ENCODE peak calls at places on chromosome 9, in six cellular contexts. V, X, T, P, R and H are unnamed samples.

GRCh38 chr9:94156549-94157407 is 72.5 kb downstream of the PTPDC1 start:
- DNase-seq in V (no peak), X (peak), T (no peak), R (peak), P (peak), H (no peak)

GRCh38 chr9:85703398-85703797 is 38.4 kb downstream of the AGTPBP1 start:
- DNase-seq in P (no peak), R (no peak), T (no peak), V (no peak), X (no peak), H (no peak)

GRCh38 chr9:126956929-126957686 is 42.5 kb downstream of the RALGPS1 start:
- DNase-seq in P (peak), T (peak), X (no peak), V (no peak), R (no peak), H (no peak)

GRCh38 chr9:126703330-126704156 is 89.8 kb downstream of the LMX1B start:
- DNase-seq in P (no peak), V (peak), R (peak), X (no peak), T (no peak), H (no peak)

GRCh38 chr9:86600291-86600690 is 246.1 kb upstream of the TUT7 start:
- DNase-seq in V (no peak), X (no peak), R (no peak), T (no peak), P (no peak), H (no peak)

GRCh38 chr9:113634597-113635515 is 171.3 kb downstream of the RGS3 start:
- DNase-seq in R (peak), T (no peak), V (no peak), X (no peak), P (no peak), H (no peak)

GRCh38 chr9:98147582-98147981 is 28.6 kb upstream of the TRIM14 start:
- DNase-seq in X (no peak), P (no peak), V (no peak), R (no peak), T (no peak), H (no peak)

GRCh38 chr9:33311953-33312352 is 21.6 kb downstream of the NFX1 start:
- DNase-seq in P (no peak), V (no peak), X (no peak), R (no peak), T (no peak), H (no peak)

GRCh38 chr9:34994429-34995287 is 5.1 kb downstream of the DNAJB5 start:
- DNase-seq in T (peak), V (no peak), R (no peak), P (no peak), X (peak), H (no peak)

GRCh38 chr9:101639785-101640437 is 45.1 kb upstream of the PPP3R2 start:
- DNase-seq in P (no peak), T (no peak), R (no peak), V (no peak), X (no peak), H (no peak)

GRCh38 chr9:89491688-89492087 is 6.2 kb downstream of the SEMA4D start:
- DNase-seq in P (no peak), X (peak), R (no peak), V (peak), T (no peak), H (no peak)

GRCh38 chr9:106478312-106479099 is 384.5 kb upstream of the ZNF462 start:
- DNase-seq in T (no peak), X (no peak), R (no peak), P (no peak), V (no peak), H (no peak)

GRCh38 chr9:133787749-133788015 is 49.5 kb upstream of the SARDH start:
- DNase-seq in P (no peak), T (peak), V (peak), R (no peak), X (peak), H (peak)

GRCh38 chr9:137305060-137305787 is 3.2 kb upstream of the NRARP start:
- DNase-seq in T (peak), R (no peak), X (peak), V (no peak), P (no peak), H (peak)

GRCh38 chr9:3181049-3181953 is 337.4 kb upstream of the PUM3 start:
- DNase-seq in X (peak), P (peak), V (peak), T (peak), R (no peak), H (peak)

GRCh38 chr9:127589955-127590370 is 22.1 kb upstream of the STXBP1 start:
- DNase-seq in R (peak), V (no peak), P (peak), X (peak), T (peak), H (no peak)

GRCh38 chr9:136674786-136675349 is 12.2 kb downstream of the EGFL7 start:
- DNase-seq in T (no peak), R (no peak), P (no peak), V (no peak), X (peak), H (no peak)

GRCh38 chr9:134175808-134176598 is 11.6 kb upstream of the RNU6ATAC start:
- DNase-seq in P (no peak), T (no peak), R (no peak), X (no peak), V (no peak), H (no peak)

GRCh38 chr9:138098908-138099791 is 221.6 kb downstream of the CACNA1B start:
- DNase-seq in V (no peak), T (peak), R (no peak), P (peak), X (peak), H (no peak)

GRCh38 chr9:111731916-111732315 is 62.8 kb downstream of the SHOC1 start:
- DNase-seq in X (no peak), V (no peak), P (no peak), R (no peak), T (no peak), H (no peak)

GRCh38 chr9:21155501-21155900 is 11.0 kb downstream of the IFNA21 start:
- DNase-seq in X (no peak), P (no peak), R (no peak), T (no peak), V (no peak), H (no peak)

GRCh38 chr9:128882677-128883590 is 1.0 kb downstream of the LRRC8A start:
- DNase-seq in V (no peak), X (no peak), R (no peak), T (no peak), P (no peak), H (no peak)

GRCh38 chr9:90393355-90394152 is 249.1 kb downstream of the DIRAS2 start:
- DNase-seq in P (no peak), X (no peak), R (no peak), T (no peak), V (no peak), H (no peak)

GRCh38 chr9:89475891-89476440 is 21.9 kb downstream of the SEMA4D start:
- DNase-seq in X (no peak), T (no peak), V (no peak), P (no peak), R (peak), H (no peak)

GRCh38 chr9:13113201-13113600 is 166.3 kb downstream of the MPDZ start:
- DNase-seq in X (no peak), V (no peak), R (no peak), T (no peak), P (no peak), H (no peak)

GRCh38 chr9:132068604-132069003 is 11.1 kb downstream of the MED27 start:
- DNase-seq in R (no peak), X (no peak), P (no peak), V (no peak), T (no peak), H (no peak)

GRCh38 chr9:27407491-27407890 is 110.5 kb upstream of the EQTN start:
- DNase-seq in R (no peak), T (no peak), P (no peak), V (no peak), X (no peak), H (no peak)

GRCh38 chr9:70133253-70134208 is 89.9 kb downstream of the MAMDC2 start:
- DNase-seq in R (no peak), V (no peak), X (no peak), T (no peak), P (no peak), H (no peak)

GRCh38 chr9:130206579-130206978 is 34.4 kb downstream of the NCS1 start:
- DNase-seq in T (no peak), V (no peak), P (no peak), R (peak), X (no peak), H (no peak)

GRCh38 chr9:80932181-80932580 is 757.2 kb downstream of the TLE1 start:
- DNase-seq in X (no peak), T (no peak), V (no peak), R (no peak), P (no peak), H (no peak)

GRCh38 chr9:129617167-129617566 is 3.7 kb downstream of the C9orf50 start:
- DNase-seq in T (no peak), P (no peak), V (no peak), X (no peak), R (no peak), H (no peak)

GRCh38 chr9:270657-271237 is 56.1 kb downstream of the DOCK8 start:
- DNase-seq in P (no peak), T (no peak), X (no peak), R (no peak), V (no peak), H (no peak)

GRCh38 chr9:20319641-20320337 is 302.5 kb downstream of the MLLT3 start:
- DNase-seq in V (no peak), X (no peak), T (no peak), R (no peak), P (no peak), H (no peak)

GRCh38 chr9:113471143-113471542 is 7.6 kb downstream of the RGS3 start:
- DNase-seq in X (no peak), R (no peak), T (peak), V (no peak), P (no peak), H (no peak)

GRCh38 chr9:6759114-6759977 is 1.6 kb downstream of the KDM4C start:
- DNase-seq in T (no peak), P (no peak), R (no peak), X (peak), V (no peak), H (peak)

GRCh38 chr9:134389659-134390058 is 63.4 kb downstream of the RXRA start:
- DNase-seq in P (no peak), V (no peak), R (no peak), X (no peak), T (no peak), H (no peak)

GRCh38 chr9:108535526-108535925 is 320.3 kb downstream of the ACTL7B start:
- DNase-seq in T (no peak), P (no peak), R (no peak), V (no peak), X (no peak), H (peak)

GRCh38 chr9:91515074-91515687 is 91.5 kb upstream of the NFIL3 start:
- DNase-seq in X (peak), T (no peak), R (no peak), P (no peak), V (no peak), H (no peak)

GRCh38 chr9:121282309-121283071 is 14.5 kb downstream of the GSN start:
- DNase-seq in X (peak), T (no peak), R (peak), V (no peak), P (peak), H (no peak)
- TF ChIP-seq POLR2A in X (no peak), T (no peak), R (no peak), V (no peak), P (no peak), H (no peak)

GRCh38 chr9:75235632-75236031 is 147.3 kb downstream of the OSTF1 start:
- DNase-seq in P (no peak), T (no peak), V (no peak), X (peak), R (no peak), H (no peak)
- TF ChIP-seq POLR2AphosphoS5 in P (no peak), T (no peak), V (no peak), X (no peak), R (no peak), H (no peak)

DNA sequence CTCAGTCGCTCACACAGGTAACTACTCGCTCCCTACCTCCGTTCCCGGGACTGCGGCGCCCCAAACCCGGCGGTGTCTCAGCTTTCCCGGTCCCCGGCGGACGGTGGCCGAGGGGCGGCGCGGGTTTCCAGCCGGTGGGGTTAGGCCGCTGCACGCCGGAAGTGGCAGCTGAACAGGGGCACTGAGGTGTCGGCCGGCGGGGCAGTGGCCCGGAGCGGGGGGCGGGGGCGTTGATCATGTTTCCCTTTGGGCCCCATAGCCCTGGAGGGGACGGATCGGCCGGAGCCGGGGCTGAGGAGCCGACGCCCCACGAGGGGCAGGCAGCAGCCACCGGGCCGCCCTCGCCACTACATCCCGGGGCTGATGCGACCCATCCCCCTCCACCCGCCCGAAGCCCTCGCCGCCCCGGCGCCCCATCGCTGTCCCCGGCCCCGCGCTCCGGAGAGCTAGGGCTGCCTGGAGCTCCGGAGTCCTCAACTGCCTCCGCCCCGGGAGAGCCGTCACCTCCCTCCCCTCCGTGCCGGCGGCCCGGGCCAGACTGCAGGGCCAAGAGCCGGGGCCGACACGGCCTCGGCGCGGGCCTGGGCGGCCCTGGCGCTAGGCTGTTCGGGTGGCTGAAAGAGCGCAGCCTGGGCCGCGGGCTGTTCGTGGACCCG is at the start of gene DCAF10:
- DNase-seq in X (peak), P (peak), R (peak), T (peak), V (peak), H (peak)
- TF ChIP-seq POLR2A in X (peak), P (peak), R (peak), T (peak), V (peak), H (peak)

GRCh38 chr9:135506327-135507103 is 6.0 kb downstream of the MRPS2 start:
- DNase-seq in R (peak), V (no peak), T (peak), P (no peak), X (no peak), H (no peak)
- TF ChIP-seq POLR2AphosphoS5 in R (no peak), V (no peak), T (no peak), P (no peak), X (no peak), H (no peak)

DNA sequence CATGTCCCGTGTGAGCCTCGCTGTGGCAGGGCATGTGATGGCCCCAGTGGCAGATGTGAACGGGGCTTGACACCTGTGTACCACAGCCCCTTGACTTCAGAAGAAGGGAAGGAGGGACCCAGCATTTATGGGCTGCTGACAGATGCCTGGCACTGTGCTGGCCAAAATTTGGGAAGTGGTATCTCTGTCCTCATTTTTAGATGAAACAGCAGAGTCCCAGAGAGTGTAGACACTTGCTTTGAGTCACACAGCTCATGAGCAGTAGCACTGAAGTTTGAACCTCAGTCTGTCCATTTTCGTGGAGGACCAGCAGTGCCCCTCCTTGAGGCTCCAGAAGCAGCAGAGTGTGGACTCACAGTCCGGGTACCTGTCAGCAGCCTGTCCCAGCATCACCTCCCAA is 16.5 kb downstream of the NEK6 start:
- DNase-seq in X (no peak), P (no peak), R (no peak), V (no peak), T (no peak), H (no peak)
- TF ChIP-seq POLR2A in X (no peak), P (no peak), R (no peak), V (no peak), T (no peak), H (no peak)

DNA sequence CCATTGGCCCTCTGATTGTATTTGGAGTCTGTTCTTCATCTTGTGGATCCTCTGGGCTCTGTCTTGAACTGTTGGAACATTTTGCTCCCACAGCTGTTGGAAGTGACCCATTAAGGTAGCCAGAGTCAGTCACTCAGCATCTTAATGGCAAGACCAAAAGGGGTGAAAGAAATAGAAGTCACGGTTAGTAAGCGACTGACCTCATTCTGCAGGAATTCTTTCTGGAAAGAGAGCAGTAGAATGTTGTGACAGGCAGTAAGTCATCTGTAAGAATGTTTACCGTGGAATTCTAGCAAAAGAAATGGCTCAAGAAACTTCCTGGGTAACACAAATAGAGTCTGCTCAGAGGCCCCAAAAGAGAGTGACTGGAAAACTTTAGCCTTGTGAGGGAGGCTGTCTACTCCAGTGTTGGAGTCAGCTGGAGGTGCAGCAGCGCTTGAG is 28.6 kb upstream of the TNC start:
- DNase-seq in R (peak), V (no peak), X (no peak), P (no peak), T (no peak), H (no peak)
- TF ChIP-seq POLR2AphosphoS5 in R (peak), V (no peak), X (peak), P (no peak), T (no peak), H (no peak)

GRCh38 chr9:93132287-93132927 is 1.6 kb downstream of the NINJ1 start:
- DNase-seq in V (no peak), T (no peak), P (peak), X (peak), R (peak), H (no peak)
- TF ChIP-seq POLR2A in V (no peak), T (no peak), P (peak), X (no peak), R (peak), H (no peak)

GRCh38 chr9:18238752-18239151 is 235.2 kb upstream of the ADAMTSL1 start:
- DNase-seq in P (no peak), V (no peak), X (no peak), R (no peak), T (no peak), H (no peak)
- TF ChIP-seq POLR2AphosphoS5 in P (no peak), V (no peak), X (no peak), R (no peak), T (no peak), H (no peak)

GRCh38 chr9:19174127-19174921 is 47.0 kb upstream of the PLIN2 start:
- DNase-seq in T (peak), R (peak), X (peak), V (peak), P (peak), H (peak)
- TF ChIP-seq POLR2A in T (no peak), R (no peak), X (no peak), V (no peak), P (no peak), H (no peak)